ENCODE peak calls at places on chromosome 20, in four cellular contexts. F, X, V and P are unnamed samples.

GRCh38 chr20:36847710-36848040 is 28.3 kb upstream of the TLDC2 start:
- DNase-seq in F (no peak), X (no peak), V (no peak), P (no peak)

GRCh38 chr20:59920944-59921343 is 12.5 kb downstream of the SYCP2 start:
- DNase-seq in X (no peak), F (no peak), V (no peak), P (no peak)

GRCh38 chr20:45883100-45883469 is 2.1 kb downstream of the ZSWIM1 start:
- DNase-seq in V (no peak), X (no peak), F (no peak), P (no peak)

GRCh38 chr20:745683-746301 is 22.5 kb downstream of the SLC52A3 start:
- DNase-seq in X (no peak), V (no peak), F (peak), P (no peak)

GRCh38 chr20:31608256-31608980 is 3.3 kb downstream of the ID1 start:
- DNase-seq in X (peak), V (peak), F (peak), P (peak)

GRCh38 chr20:11451793-11452291 is 465.9 kb upstream of the BTBD3 start:
- DNase-seq in V (no peak), X (no peak), F (no peak), P (no peak)

GRCh38 chr20:11159728-11160127 is 485.9 kb upstream of the JAG1 start:
- DNase-seq in V (no peak), X (no peak), F (no peak), P (no peak)

GRCh38 chr20:49448917-49449316 is 33.6 kb downstream of the KCNB1 start:
- DNase-seq in X (peak), V (no peak), F (peak), P (peak)

GRCh38 chr20:4814696-4815252 is 93.1 kb downstream of the PRND start:
- DNase-seq in F (no peak), X (no peak), V (no peak), P (no peak)

GRCh38 chr20:31870703-31871601 is 518 bp downstream of the TTLL9 start:
- DNase-seq in F (no peak), V (peak), X (no peak), P (no peak)

GRCh38 chr20:61658563-61658962 is 406.5 kb downstream of the CDH4 start:
- DNase-seq in V (no peak), F (no peak), X (no peak), P (no peak)

GRCh38 chr20:16581241-16581640 is 8.0 kb upstream of the KIF16B start:
- DNase-seq in X (no peak), V (no peak), F (no peak), P (no peak)

GRCh38 chr20:49545572-49545971 is 22.4 kb downstream of the PTGIS start:
- DNase-seq in X (peak), F (peak), V (no peak), P (no peak)

GRCh38 chr20:535958-536357 is 7.6 kb downstream of the CSNK2A1 start:
- DNase-seq in X (no peak), V (no peak), F (no peak), P (no peak)

GRCh38 chr20:44501448-44501847 is 20.4 kb downstream of the SERINC3 start:
- DNase-seq in X (no peak), F (no peak), V (no peak), P (no peak)

GRCh38 chr20:56222945-56223344 is 25.6 kb upstream of the MC3R start:
- DNase-seq in V (no peak), F (no peak), X (no peak), P (no peak)

GRCh38 chr20:17854307-17854903 is 114.2 kb downstream of the SNX5 start:
- DNase-seq in F (peak), V (no peak), X (peak), P (peak)

GRCh38 chr20:57038608-57039440 is 227.6 kb downstream of the BMP7 start:
- DNase-seq in X (no peak), F (no peak), V (no peak), P (no peak)

GRCh38 chr20:13186043-13186774 is 34.9 kb upstream of the ISM1 start:
- DNase-seq in X (no peak), V (no peak), F (no peak), P (no peak)

GRCh38 chr20:45456632-45457031 is 12.9 kb upstream of the WFDC2 start:
- DNase-seq in F (peak), X (peak), V (peak), P (peak)

GRCh38 chr20:61611401-61611800 is 359.3 kb downstream of the CDH4 start:
- DNase-seq in V (no peak), F (no peak), X (no peak), P (no peak)

GRCh38 chr20:49210101-49210749 is 9.0 kb upstream of the DDX27 start:
- DNase-seq in F (no peak), V (no peak), X (no peak), P (no peak)

GRCh38 chr20:50995506-50995905 is 27.4 kb downstream of the KCNG1 start:
- DNase-seq in V (no peak), X (no peak), F (no peak), P (no peak)

GRCh38 chr20:46688151-46689081 is 828 bp downstream of the TP53RK start:
- DNase-seq in X (no peak), V (no peak), F (peak), P (no peak)

GRCh38 chr20:12198281-12198680 is 280.6 kb downstream of the BTBD3 start:
- DNase-seq in V (no peak), F (no peak), X (no peak), P (no peak)

GRCh38 chr20:32672982-32673727 is 586 bp downstream of the C20orf203 start:
- DNase-seq in X (no peak), V (no peak), F (no peak), P (peak)

GRCh38 chr20:34703061-34703572 is 1.0 kb upstream of the TP53INP2 start:
- DNase-seq in X (no peak), V (no peak), F (no peak), P (no peak)
- TF ChIP-seq JUN in X (no peak), V (no peak), F (no peak), P (no peak)

GRCh38 chr20:23243791-23244190 is 106.8 kb upstream of the NXT1 start:
- DNase-seq in F (peak), X (no peak), V (no peak), P (no peak)
- TF ChIP-seq JUN in F (no peak), X (no peak), V (no peak), P (no peak)

GRCh38 chr20:22428051-22428450 is 156.3 kb downstream of the FOXA2 start:
- DNase-seq in X (no peak), F (no peak), V (no peak), P (no peak)

GRCh38 chr20:22431419-22431818 is 153.0 kb downstream of the FOXA2 start:
- DNase-seq in V (no peak), X (no peak), F (no peak), P (no peak)

GRCh38 chr20:22429175-22430153 is 154.9 kb downstream of the FOXA2 start:
- DNase-seq in V (no peak), F (no peak), X (no peak), P (no peak)

GRCh38 chr20:22430746-22431168 is 153.6 kb downstream of the FOXA2 start:
- DNase-seq in X (no peak), F (no peak), V (no peak), P (no peak)

DNA sequence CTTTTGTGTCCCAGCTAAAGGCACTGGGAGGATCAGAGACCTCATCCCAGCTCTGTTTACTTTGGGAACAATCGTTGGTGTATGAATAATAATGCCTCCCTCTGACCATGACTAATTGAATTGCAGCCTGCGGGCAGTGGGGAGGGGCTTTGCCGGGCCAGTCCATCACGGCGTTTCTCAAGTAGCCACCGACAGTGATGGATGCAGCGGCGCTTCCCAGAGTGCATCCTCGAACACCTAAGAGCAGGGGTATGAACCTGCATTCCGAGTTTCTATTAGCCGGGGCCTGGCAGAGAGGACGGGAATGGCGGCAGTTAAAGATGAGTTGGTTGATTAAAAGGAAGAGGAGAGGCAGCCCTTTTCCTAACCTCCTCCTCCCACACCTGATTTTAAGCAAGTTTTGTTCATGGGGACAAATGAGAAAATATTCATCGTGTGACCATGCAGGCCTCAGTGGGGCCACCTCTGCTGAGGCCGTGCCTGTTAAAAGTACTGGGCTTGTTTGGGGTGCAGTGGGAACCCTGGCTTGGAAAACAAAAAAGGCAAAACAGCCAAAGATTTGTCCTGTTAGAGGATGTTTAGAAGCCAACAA is 154.1 kb downstream of the FOXA2 start:
- DNase-seq in V (peak), X (peak), F (peak), P (peak)
- TF ChIP-seq JUN in V (no peak), X (no peak), F (peak), P (no peak)

DNA sequence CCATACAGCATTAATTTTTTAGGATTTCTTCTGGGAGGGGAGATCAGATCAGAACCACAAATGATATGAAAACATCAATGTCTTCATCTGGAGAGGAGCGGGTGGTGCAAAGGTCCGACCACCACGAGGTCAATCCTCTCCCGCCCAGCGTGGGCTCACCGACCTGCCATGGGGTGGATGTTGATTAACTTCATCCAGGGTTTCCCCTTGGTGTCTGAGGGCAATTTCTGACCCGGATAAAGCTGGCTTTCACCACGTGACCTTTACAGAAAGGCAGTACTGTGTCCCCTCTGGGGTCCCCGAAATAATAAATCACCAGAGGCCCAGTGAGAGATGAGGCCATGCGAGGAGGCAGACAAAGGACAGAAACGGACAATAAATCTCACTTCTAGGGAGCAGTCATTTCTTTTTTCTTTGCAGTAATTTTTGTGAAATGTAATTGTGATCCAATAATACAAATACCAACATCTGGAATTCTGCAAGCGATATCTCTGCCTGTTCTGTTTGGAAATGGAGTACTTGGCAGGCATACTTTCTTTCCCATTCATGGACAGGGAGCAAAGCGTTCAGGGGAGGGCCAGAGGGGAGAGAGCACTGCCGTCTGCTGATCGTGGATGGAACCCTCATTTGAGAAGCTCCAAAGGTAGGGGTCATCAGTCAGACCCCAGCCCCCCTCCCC is 55.1 kb upstream of the APCDD1L start:
- DNase-seq in F (no peak), X (no peak), V (no peak), P (no peak)
- TF ChIP-seq JUN in F (no peak), X (no peak), V (no peak), P (no peak)

GRCh38 chr20:63532449-63532971 is 4.7 kb downstream of the PTK6 start:
- DNase-seq in X (no peak), V (no peak), F (no peak), P (no peak)
- TF ChIP-seq JUN in X (no peak), V (no peak), F (no peak), P (no peak)

DNA sequence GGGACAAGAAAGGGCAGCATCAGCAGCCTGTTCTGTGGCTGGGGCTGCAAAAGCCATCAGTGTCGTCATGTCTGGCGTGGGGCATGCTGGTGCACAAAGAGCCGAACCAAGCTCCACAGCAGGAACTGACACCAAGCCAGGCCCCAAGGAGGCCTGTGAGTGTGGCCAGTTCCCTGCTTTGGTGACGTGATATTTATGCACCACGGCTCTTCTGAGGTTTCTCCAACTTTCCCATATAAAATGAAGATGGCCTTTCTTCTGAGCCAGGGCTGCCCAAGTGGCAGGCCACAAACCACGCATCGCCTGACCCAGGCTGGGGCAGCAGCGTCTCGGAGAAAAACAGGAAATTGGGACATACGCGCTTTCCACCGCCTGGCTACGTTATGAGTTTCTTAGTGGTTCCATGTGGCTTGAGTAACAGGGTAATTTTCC is 109.9 kb downstream of the RIN2 start:
- DNase-seq in F (no peak), V (no peak), X (no peak), P (no peak)
- TF ChIP-seq JUN in F (no peak), V (no peak), X (no peak), P (no peak)

DNA sequence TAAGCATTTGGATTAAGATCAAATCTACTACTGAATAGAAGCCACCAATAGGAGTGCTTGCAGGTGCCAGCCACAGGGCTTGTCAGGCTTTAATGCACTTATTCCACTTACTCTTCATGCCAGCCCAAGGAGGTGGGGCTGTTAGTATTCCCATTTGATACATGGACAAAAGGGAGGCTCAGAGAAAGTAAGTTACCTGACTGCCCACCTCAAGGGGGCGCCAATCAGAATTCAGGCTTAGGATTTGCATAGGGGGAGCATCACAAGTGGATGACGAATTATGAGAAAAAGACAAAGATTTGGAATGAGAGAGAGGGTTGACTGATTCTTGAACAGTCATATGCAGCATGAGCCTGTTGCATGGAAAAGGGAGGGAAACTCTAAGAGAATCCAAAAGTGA is 188.4 kb upstream of the TSHZ2 start:
- DNase-seq in X (peak), F (peak), V (peak), P (peak)
- TF ChIP-seq JUN in X (no peak), F (no peak), V (no peak), P (no peak)

DNA sequence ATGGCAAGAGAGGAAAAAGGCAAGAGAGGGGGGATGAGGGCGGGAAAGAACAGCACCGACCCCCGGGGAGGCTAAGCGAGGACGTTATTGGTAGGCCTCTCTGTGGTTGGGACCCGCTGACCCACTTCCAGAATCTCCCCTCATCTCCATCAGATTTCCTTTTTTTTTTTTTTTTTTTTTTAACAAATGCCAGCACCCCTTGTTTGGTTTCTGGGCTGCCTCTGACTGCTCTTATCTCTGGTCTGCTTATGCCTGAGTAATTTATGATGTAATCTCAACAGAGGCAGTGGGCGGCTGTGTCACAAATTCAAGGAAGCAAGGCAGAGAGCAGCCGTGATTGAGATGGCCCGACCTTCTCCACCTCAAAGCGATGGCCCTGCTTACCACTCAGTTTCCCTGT is 98.3 kb downstream of the ZNF217 start:
- DNase-seq in X (no peak), F (no peak), V (peak), P (no peak)
- TF ChIP-seq JUN in X (no peak), F (no peak), V (no peak), P (no peak)

GRCh38 chr20:38873050-38873581 is 53.1 kb upstream of the FAM83D start:
- DNase-seq in V (no peak), F (no peak), X (no peak), P (no peak)
- TF ChIP-seq JUN in V (no peak), F (no peak), X (no peak), P (no peak)

DNA sequence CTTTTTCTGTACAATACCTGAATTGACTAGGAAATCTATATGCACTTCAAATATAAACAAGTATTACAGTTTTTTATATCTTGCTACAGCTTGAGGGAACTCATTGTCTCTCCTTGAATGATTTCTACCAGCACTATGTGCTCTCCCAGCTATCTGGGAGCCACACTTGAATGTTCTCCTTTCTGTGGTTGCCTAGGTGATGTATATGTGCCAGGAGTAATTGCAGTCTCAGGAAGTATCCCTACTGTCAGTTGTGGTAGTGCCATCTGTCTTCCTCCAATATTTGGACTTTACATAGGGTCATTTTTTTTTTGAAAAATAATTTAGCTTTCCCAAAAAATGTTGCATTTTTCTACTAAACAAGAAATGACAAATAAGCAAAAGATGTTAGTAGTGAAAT is 288.0 kb upstream of the PLCB4 start:
- DNase-seq in F (no peak), X (no peak), V (no peak), P (no peak)
- TF ChIP-seq JUN in F (no peak), X (no peak), V (no peak), P (no peak)